ENCODE peak calls at places on chromosome 14, in nine cellular contexts. U is CD8-positive, alpha-beta T cell; W is thoracic aorta; I is cardiac fibroblast; M is coronary artery; Y is cardiac muscle cell; N is WERI-Rb-1; C is fibroblast of lung; F is astrocyte of the cerebellum. G is an unnamed sample.

GRCh38 chr14:28807518-28807917 is 40.9 kb downstream of the FOXG1 start:
- DNase-seq in U (no peak), W (no peak), I (no peak), M (no peak), Y (no peak), N (no peak), C (no peak), F (no peak), G (no peak)

GRCh38 chr14:93018401-93018800 is 95.5 kb downstream of the CHGA start:
- DNase-seq in U (no peak), W (no peak), I (peak), M (no peak), Y (no peak), N (no peak), C (no peak), F (no peak), G (no peak)

GRCh38 chr14:59299731-59300130 is 111.3 kb downstream of the DAAM1 start:
- DNase-seq in U (no peak), W (no peak), I (no peak), M (no peak), Y (no peak), N (no peak), C (no peak), F (no peak), G (no peak)

GRCh38 chr14:31717294-31718085 is 156.3 kb downstream of the NUBPL start:
- DNase-seq in U (no peak), W (no peak), I (peak), M (no peak), Y (no peak), N (no peak), C (peak), F (no peak), G (no peak)

GRCh38 chr14:51478241-51478640 is 173.5 kb upstream of the FRMD6 start:
- DNase-seq in U (no peak), W (no peak), I (peak), M (no peak), Y (no peak), N (no peak), C (peak), F (no peak), G (no peak)

GRCh38 chr14:94309721-94310120 is 13.4 kb downstream of the SERPINA6 start:
- DNase-seq in U (no peak), W (no peak), I (no peak), M (no peak), Y (no peak), N (no peak), C (no peak), F (no peak), G (no peak)

GRCh38 chr14:93219103-93219726 is 12.2 kb downstream of the UBR7 start:
- DNase-seq in U (no peak), W (no peak), I (peak), M (no peak), Y (peak), N (peak), C (peak), F (peak), G (no peak)

GRCh38 chr14:104240426-104241157 is 102.2 kb downstream of the KIF26A start:
- DNase-seq in U (no peak), W (no peak), I (no peak), M (peak), Y (peak), N (no peak), C (no peak), F (no peak), G (no peak)

DNA sequence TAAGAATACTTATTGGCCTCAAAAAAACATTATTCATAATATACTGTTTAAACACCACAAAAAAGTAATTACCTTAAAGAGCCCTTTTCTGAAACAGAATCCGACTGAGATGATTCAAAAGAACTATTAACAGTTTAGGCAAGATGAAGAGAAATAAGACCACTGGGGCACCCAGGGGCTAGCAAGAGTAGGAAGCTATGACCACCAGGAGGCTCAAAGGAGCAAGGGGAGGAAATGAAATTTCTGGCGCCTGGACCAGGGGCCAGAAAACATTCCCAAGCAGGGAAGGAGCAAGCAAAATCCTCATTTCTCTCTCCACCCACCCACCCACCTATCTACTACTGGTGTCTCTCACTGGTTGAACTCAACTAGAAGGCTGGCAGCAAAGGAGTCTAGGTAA is 6.3 kb upstream of the DCAF4 start:
- DNase-seq in U (no peak), W (no peak), I (no peak), M (no peak), Y (no peak), N (no peak), C (no peak), F (no peak), G (no peak)
- TF ChIP-seq CTCF in U (no peak), W (no peak), I (peak), M (no peak), Y (peak), N (peak), C (no peak), F (no peak), G (peak)

GRCh38 chr14:91142214-91142668 is 28.4 kb downstream of the DGLUCY start:
- DNase-seq in U (no peak), W (no peak), I (no peak), M (no peak), Y (no peak), N (no peak), C (no peak), F (no peak), G (no peak)

GRCh38 chr14:91135039-91135438 is 21.2 kb downstream of the DGLUCY start:
- DNase-seq in U (no peak), W (no peak), I (no peak), M (no peak), Y (no peak), N (no peak), C (no peak), F (no peak), G (no peak)

GRCh38 chr14:91140672-91141071 is 26.8 kb downstream of the DGLUCY start:
- DNase-seq in U (no peak), W (no peak), I (peak), M (no peak), Y (peak), N (peak), C (peak), F (no peak), G (no peak)

GRCh38 chr14:91139776-91140175 is 25.9 kb downstream of the DGLUCY start:
- DNase-seq in U (no peak), W (no peak), I (no peak), M (no peak), Y (no peak), N (no peak), C (no peak), F (no peak), G (no peak)

DNA sequence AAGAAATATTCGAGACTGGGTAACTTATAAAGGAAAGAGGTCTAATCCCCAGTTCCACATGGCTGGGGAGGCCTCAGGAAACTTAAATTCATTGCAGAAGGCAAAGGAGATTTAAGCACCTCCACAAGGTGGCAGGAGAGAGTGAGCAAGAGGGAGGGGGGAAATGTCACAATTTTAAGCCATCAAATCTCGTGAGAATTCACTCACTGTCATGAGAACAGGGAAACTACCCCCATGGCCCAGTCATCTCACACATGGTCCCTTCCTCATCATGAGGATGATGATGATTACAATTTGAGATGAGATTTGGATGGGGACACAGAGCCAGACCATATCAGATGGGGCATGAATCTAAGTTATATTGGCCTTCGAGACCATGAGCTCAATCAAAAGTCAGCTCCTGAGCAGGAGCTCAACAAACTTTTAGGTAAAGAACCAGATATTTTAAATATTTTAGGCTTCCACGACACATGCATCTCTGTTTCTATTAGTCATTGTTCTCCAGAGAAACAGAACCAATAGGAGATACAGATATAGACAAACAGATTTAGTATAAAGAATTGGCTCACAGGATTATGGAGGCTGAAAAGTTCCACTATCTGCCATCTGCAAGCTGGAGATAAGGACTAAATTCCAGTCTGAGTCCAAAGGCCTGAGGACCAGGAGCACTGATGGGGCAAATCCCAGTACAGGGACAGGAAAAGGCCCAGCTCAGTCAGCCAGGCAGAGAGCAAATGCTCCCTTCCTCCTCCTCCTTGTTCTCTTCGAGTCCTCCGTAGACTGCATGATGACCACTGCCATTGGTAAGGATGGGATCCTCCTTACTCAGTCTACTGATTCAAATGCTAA is 24.9 kb downstream of the DGLUCY start:
- DNase-seq in U (no peak), W (no peak), I (peak), M (no peak), Y (no peak), N (peak), C (no peak), F (no peak), G (no peak)
- TF ChIP-seq CTCF in U (peak), W (peak), I (peak), M (peak), Y (peak), N (peak), C (peak), F (peak), G (peak)

GRCh38 chr14:19947413-19948090 is 16.8 kb downstream of the OR4K1 start:
- DNase-seq in U (no peak), W (no peak), I (no peak), M (no peak), Y (no peak), N (no peak), C (no peak), F (no peak), G (no peak)
- TF ChIP-seq CTCF in U (no peak), W (no peak), I (no peak), M (no peak), Y (no peak), N (no peak), C (no peak), F (no peak), G (peak)

DNA sequence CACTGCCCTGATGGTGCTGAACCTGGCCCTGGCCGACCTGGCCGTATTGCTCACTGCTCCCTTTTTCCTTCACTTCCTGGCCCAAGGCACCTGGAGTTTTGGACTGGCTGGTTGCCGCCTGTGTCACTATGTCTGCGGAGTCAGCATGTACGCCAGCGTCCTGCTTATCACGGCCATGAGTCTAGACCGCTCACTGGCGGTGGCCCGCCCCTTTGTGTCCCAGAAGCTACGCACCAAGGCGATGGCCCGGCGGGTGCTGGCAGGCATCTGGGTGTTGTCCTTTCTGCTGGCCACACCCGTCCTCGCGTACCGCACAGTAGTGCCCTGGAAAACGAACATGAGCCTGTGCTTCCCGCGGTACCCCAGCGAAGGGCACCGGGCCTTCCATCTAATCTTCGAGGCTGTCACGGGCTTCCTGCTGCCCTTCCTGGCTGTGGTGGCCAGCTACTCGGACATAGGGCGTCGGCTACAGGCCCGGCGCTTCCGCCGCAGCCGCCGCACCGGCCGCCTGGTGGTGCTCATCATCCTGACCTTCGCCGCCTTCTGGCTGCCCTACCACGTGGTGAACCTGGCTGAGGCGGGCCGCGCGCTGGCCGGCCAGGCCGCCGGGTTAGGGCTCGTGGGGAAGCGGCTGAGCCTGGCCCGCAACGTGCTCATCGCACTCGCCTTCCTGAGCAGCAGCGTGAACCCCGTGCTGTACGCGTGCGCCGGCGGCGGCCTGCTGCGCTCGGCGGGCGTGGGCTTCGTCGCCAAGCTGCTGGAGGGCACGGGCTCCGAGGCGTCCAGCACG is 4.7 kb downstream of the LTB4R start:
- DNase-seq in U (no peak), W (no peak), I (no peak), M (no peak), Y (no peak), N (no peak), C (no peak), F (no peak), G (no peak)
- TF ChIP-seq CTCF in U (no peak), W (peak), I (no peak), M (no peak), Y (peak), N (no peak), C (no peak), F (no peak), G (no peak)

GRCh38 chr14:99562848-99563748 is 40.9 kb downstream of the CCDC85C start:
- DNase-seq in U (no peak), W (no peak), I (peak), M (no peak), Y (peak), N (peak), C (peak), F (peak), G (no peak)
- TF ChIP-seq CTCF in U (no peak), W (peak), I (peak), M (peak), Y (peak), N (peak), C (no peak), F (peak), G (peak)

DNA sequence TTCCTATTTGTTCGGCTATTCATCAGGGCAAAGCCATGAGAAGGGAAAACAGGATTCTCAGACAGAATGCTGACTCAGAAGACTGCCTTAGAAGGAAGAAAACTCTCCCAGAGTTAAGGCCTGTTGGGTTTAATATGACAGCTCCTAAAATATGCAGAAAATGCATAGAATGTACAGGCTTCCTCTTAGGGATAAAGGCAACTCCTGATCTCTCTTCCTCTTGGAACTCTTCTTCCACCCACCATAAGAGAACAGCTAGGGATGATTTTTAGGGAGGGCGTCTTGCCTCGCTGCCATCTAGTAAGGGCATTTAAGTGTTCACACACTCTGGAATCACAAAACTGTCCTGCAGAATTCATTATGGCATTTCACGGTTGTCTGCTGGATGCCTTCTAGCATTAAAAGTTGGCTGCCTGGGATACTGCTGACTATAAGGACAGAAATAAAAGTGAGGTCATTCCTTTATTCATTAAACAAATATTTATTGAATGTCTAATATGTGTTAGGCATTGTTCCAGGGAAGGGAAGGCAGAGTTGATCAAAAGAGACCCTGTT is 73.7 kb downstream of the DCAF5 start:
- DNase-seq in U (no peak), W (no peak), I (peak), M (no peak), Y (no peak), N (no peak), C (peak), F (peak), G (no peak)
- TF ChIP-seq CTCF in U (no peak), W (no peak), I (no peak), M (no peak), Y (no peak), N (no peak), C (no peak), F (no peak), G (no peak)

GRCh38 chr14:103008126-103008525 is 49.2 kb downstream of the CDC42BPB start:
- DNase-seq in U (no peak), W (no peak), I (no peak), M (no peak), Y (no peak), N (no peak), C (no peak), F (no peak), G (no peak)
- TF ChIP-seq CTCF in U (no peak), W (no peak), I (no peak), M (no peak), Y (no peak), N (no peak), C (no peak), F (no peak), G (no peak)